ENCODE peak calls at places on chromosome 12, in eight cellular contexts. S is fibroblast of lung; R is IMR-90; O is upper lobe of right lung; W is heart right ventricle; Z is CD4-positive, alpha-beta T cell; V is substantia nigra; D is keratinocyte. J is an unnamed sample.

GRCh38 chr12:58247633-58248032 is 306.3 kb downstream of the ATP23 start:
- DNase-seq in R (no peak), W (no peak), O (no peak), V (no peak), S (no peak), Z (no peak), D (no peak), J (no peak)

GRCh38 chr12:46266382-46266791 is 2.5 kb downstream of the SLC38A1 start:
- DNase-seq in D (no peak), O (no peak), S (peak; percentile 88), R (peak; percentile 61), Z (no peak), W (no peak), V (no peak), J (no peak)

GRCh38 chr12:51048601-51049369 is 658 bp downstream of the LETMD1 start:
- DNase-seq in O (no peak), R (no peak), D (no peak), Z (no peak), S (no peak), V (no peak), W (no peak), J (no peak)

GRCh38 chr12:103640410-103640809 is 53.3 kb downstream of the STAB2 start:
- DNase-seq in W (no peak), S (no peak), Z (no peak), D (no peak), R (no peak), V (no peak), O (no peak), J (no peak)

GRCh38 chr12:45343269-45344051 is 127.6 kb downstream of the ANO6 start:
- DNase-seq in Z (no peak), V (no peak), D (no peak), R (peak; percentile 63), W (peak; percentile 35), O (no peak), S (peak; percentile 35), J (no peak)

GRCh38 chr12:53761306-53761705 is 9.5 kb upstream of the CISTR start:
- DNase-seq in R (no peak), W (no peak), S (no peak), V (no peak), O (no peak), Z (no peak), D (no peak), J (no peak)

GRCh38 chr12:47276253-47277070 is 196.7 kb upstream of the AMIGO2 start:
- DNase-seq in R (peak; percentile 79), S (peak; percentile 72), W (no peak), Z (peak; percentile 43), D (no peak), O (no peak), V (no peak), J (peak; percentile 92)

GRCh38 chr12:54352022-54352531 is 12.2 kb downstream of the GPR84 start:
- DNase-seq in R (peak; percentile 79), W (peak; percentile 48), O (peak; percentile 84), S (peak; percentile 62), Z (no peak), V (peak; percentile 36), D (no peak), J (no peak)

GRCh38 chr12:49126852-49127763 is 4.1 kb downstream of the TUBA1B start:
- DNase-seq in W (no peak), O (no peak), S (no peak), Z (no peak), D (no peak), V (no peak), R (no peak), J (no peak)

GRCh38 chr12:104154806-104155205 is 16.8 kb upstream of the NFYB start:
- DNase-seq in O (no peak), W (no peak), S (no peak), Z (no peak), D (no peak), R (no peak), V (no peak), J (no peak)

GRCh38 chr12:3752096-3752709 is 706 bp downstream of the CRACR2A start:
- DNase-seq in W (peak; percentile 58), S (peak; percentile 2), Z (peak; percentile 38), O (peak; percentile 77), D (no peak), R (no peak), V (no peak), J (no peak)

GRCh38 chr12:70467908-70468733 is 102.0 kb downstream of the KCNMB4 start:
- DNase-seq in Z (no peak), O (no peak), S (no peak), W (no peak), R (no peak), D (no peak), V (no peak), J (no peak)

GRCh38 chr12:14892726-14893442 is 7.2 kb upstream of the MGP start:
- DNase-seq in V (no peak), S (peak; percentile 48), Z (no peak), D (no peak), W (no peak), R (peak; percentile 2), O (no peak), J (no peak)

GRCh38 chr12:51687142-51687935 is 96.3 kb downstream of the SCN8A start:
- DNase-seq in Z (no peak), W (no peak), V (no peak), R (peak; percentile 59), O (no peak), S (peak; percentile 52), D (no peak), J (no peak)

GRCh38 chr12:15627995-15628945 is 160.9 kb downstream of the EPS8 start:
- DNase-seq in D (no peak), W (no peak), S (peak; percentile 76), R (peak; percentile 44), Z (no peak), V (no peak), O (no peak), J (no peak)

GRCh38 chr12:109174468-109174867 is 58.1 kb downstream of the ACACB start:
- DNase-seq in O (no peak), D (no peak), V (no peak), R (no peak), Z (no peak), W (no peak), S (no peak), J (no peak)

GRCh38 chr12:46933947-46934346 is 108.2 kb upstream of the SLC38A4 start:
- DNase-seq in V (no peak), S (peak; percentile 83), Z (no peak), O (no peak), D (no peak), W (no peak), R (peak; percentile 77), J (no peak)

GRCh38 chr12:22056607-22057006 is 10.6 kb downstream of the CMAS start:
- DNase-seq in S (no peak), D (no peak), O (no peak), V (no peak), Z (no peak), W (no peak), R (no peak), J (no peak)

DNA sequence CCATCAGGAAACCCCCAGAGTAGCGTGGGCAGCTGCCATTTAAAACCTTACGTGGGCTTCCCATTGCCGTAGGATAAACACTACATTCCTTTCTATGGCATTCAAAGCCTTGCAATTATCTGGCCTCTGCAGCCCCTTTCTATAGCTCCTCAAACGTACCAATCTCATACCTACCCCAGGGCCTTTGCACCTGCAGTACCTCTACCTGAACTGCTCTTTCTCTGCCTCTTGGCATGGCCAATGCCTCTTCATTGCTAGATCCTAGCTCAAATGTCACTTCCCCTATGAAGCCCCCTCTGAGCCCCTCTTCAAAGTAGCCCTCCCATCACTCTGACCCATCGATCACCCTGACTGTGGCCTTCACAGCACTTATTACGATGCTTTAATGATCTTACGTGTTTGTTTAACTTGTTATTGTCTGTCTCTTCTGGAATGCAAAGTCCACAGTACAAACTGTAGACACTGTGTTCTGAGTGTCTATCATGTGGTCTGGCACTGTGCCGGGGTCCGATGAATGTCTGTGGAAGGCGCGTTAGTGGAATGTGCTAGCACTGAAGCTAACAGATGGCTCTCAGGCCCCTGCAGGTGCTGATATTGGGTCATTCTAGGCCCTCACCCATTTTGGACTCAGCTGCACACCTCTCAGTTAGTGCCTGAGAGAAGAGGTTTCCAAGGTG is 157.3 kb upstream of the NOS1 start:
- DNase-seq in O (peak; percentile 78), Z (no peak), W (peak; percentile 57), S (no peak), R (no peak), D (no peak), V (no peak), J (no peak)
- H3K27ac ChIP-seq in O (no peak overlapping the region), Z (no peak overlapping the region), W (no peak overlapping the region), S (no peak overlapping the region), R (no peak overlapping the region), D (no peak overlapping the region), V (no peak overlapping the region), J (no peak overlapping the region)

GRCh38 chr12:132623072-132623869 is 4.7 kb downstream of the P2RX2 start:
- DNase-seq in O (no peak), S (no peak), D (no peak), Z (no peak), W (no peak), R (no peak), V (no peak), J (no peak)
- H3K27ac ChIP-seq in O (peak overlapping the region; percentile 51), S (peak overlapping the region; percentile 61), D (no peak overlapping the region), Z (no peak overlapping the region), W (no peak overlapping the region), R (peak overlapping the region; percentile 9), V (no peak overlapping the region), J (no peak overlapping the region)

GRCh38 chr12:132472386-132472785 is 17.6 kb upstream of the FBRSL1 start:
- DNase-seq in D (no peak), W (no peak), O (no peak), V (no peak), R (no peak), Z (no peak), S (no peak), J (no peak)
- H3K27ac ChIP-seq in D (no peak overlapping the region), W (no peak overlapping the region), O (no peak overlapping the region), V (no peak overlapping the region), R (no peak overlapping the region), Z (no peak overlapping the region), S (no peak overlapping the region), J (no peak overlapping the region)

GRCh38 chr12:68482014-68482413 is 128.7 kb upstream of the RAP1B start:
- DNase-seq in W (no peak), D (no peak), R (no peak), S (no peak), Z (no peak), V (no peak), O (no peak), J (no peak)

GRCh38 chr12:68479261-68479581 is 131.5 kb upstream of the RAP1B start:
- DNase-seq in Z (no peak), S (peak; percentile 47), W (no peak), O (no peak), D (no peak), R (peak; percentile 59), V (no peak), J (no peak)

GRCh38 chr12:68481181-68481941 is 129.3 kb upstream of the RAP1B start:
- DNase-seq in D (no peak), W (no peak), V (no peak), O (no peak), S (no peak), R (peak; percentile 15), Z (no peak), J (no peak)

GRCh38 chr12:68479832-68480291 is 130.8 kb upstream of the RAP1B start:
- DNase-seq in D (no peak), W (no peak), V (no peak), S (no peak), O (no peak), Z (no peak), R (peak; percentile 57), J (no peak)

DNA sequence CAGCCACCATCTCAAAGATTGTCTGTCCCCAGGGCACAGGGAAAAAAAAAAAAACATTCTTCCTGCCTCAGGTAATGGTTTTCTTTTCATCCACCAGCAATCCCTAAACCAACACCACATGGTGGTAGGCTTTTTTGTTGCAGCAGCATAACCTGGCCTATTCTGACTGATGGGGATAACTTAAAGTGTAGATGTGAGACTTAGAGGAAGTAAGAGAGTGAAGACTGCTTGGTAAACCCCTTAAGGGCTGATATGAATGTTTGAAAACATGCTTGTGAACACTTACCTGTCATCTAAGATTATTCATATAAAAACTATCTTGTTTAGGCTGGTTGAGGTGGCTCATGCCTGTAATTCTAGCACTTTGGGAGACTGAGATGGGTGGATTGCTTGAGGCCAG is 130.2 kb upstream of the RAP1B start:
- DNase-seq in W (no peak), R (no peak), S (no peak), V (no peak), Z (no peak), O (no peak), D (no peak), J (no peak)
- H3K27ac ChIP-seq in W (no peak overlapping the region), R (no peak overlapping the region), S (no peak overlapping the region), V (no peak overlapping the region), Z (no peak overlapping the region), O (no peak overlapping the region), D (no peak overlapping the region), J (no peak overlapping the region)

J was measured in epithelial cell of prostate.